ENCODE peak calls at places on chromosomes 2 and 18, in four cellular contexts. One of them, this sample, is unnamed.

GRCh38 chr18:74896390-74896991 is 298.8 kb downstream of the ZNF407 start:
- DNase-seq in stimulated activated CD4-positive, alpha-beta T cell treated with anti-CD3 and anti-CD28 coated beads, Interleukin-12 subunit alpha, Interleukin-12 subunit beta, amount 100 ng/mL, for 48 hours: no peak
- DNase-seq in HFFc6: no peak
- DNase-seq in adrenal gland: peak; percentile 15
- DNase-seq in this sample: peak; percentile 4

GRCh38 chr2:20222769-20223344 is 2.1 kb downstream of the SDC1 start:
- DNase-seq in stimulated activated CD4-positive, alpha-beta T cell treated with anti-CD3 and anti-CD28 coated beads, Interleukin-12 subunit alpha, Interleukin-12 subunit beta, amount 100 ng/mL, for 48 hours: no peak
- DNase-seq in HFFc6: no peak
- DNase-seq in adrenal gland: no peak
- DNase-seq in this sample: no peak

GRCh38 chr2:237122214-237122666 is 36.6 kb downstream of the COPS8 start:
- DNase-seq in stimulated activated CD4-positive, alpha-beta T cell treated with anti-CD3 and anti-CD28 coated beads, Interleukin-12 subunit alpha, Interleukin-12 subunit beta, amount 100 ng/mL, for 48 hours: peak; percentile 64
- DNase-seq in HFFc6: peak; percentile 77
- DNase-seq in adrenal gland: peak; percentile 67
- DNase-seq in this sample: peak; percentile 53

GRCh38 chr2:64423303-64423702 is 30.7 kb upstream of the LGALSL start:
- DNase-seq in adrenal gland: no peak
- DNase-seq in HFFc6: no peak
- DNase-seq in stimulated activated CD4-positive, alpha-beta T cell treated with anti-CD3 and anti-CD28 coated beads, Interleukin-12 subunit alpha, Interleukin-12 subunit beta, amount 100 ng/mL, for 48 hours: no peak
- DNase-seq in this sample: no peak

GRCh38 chr2:74414475-74414874 is 6.9 kb downstream of the C2orf81 start:
- DNase-seq in stimulated activated CD4-positive, alpha-beta T cell treated with anti-CD3 and anti-CD28 coated beads, Interleukin-12 subunit alpha, Interleukin-12 subunit beta, amount 100 ng/mL, for 48 hours: no peak
- DNase-seq in HFFc6: no peak
- DNase-seq in adrenal gland: no peak
- DNase-seq in this sample: no peak

GRCh38 chr2:20452551-20452950 is 5.7 kb downstream of the RHOB start:
- DNase-seq in adrenal gland: peak; percentile 53
- DNase-seq in stimulated activated CD4-positive, alpha-beta T cell treated with anti-CD3 and anti-CD28 coated beads, Interleukin-12 subunit alpha, Interleukin-12 subunit beta, amount 100 ng/mL, for 48 hours: no peak
- DNase-seq in HFFc6: no peak
- DNase-seq in this sample: no peak

GRCh38 chr18:45251236-45251635 is 364.0 kb upstream of the SLC14A2 start:
- DNase-seq in HFFc6: no peak
- DNase-seq in adrenal gland: no peak
- DNase-seq in stimulated activated CD4-positive, alpha-beta T cell treated with anti-CD3 and anti-CD28 coated beads, Interleukin-12 subunit alpha, Interleukin-12 subunit beta, amount 100 ng/mL, for 48 hours: no peak
- DNase-seq in this sample: no peak

GRCh38 chr2:42249284-42249683 is 80.1 kb downstream of the EML4 start:
- DNase-seq in adrenal gland: no peak
- DNase-seq in HFFc6: no peak
- DNase-seq in stimulated activated CD4-positive, alpha-beta T cell treated with anti-CD3 and anti-CD28 coated beads, Interleukin-12 subunit alpha, Interleukin-12 subunit beta, amount 100 ng/mL, for 48 hours: no peak
- DNase-seq in this sample: no peak

GRCh38 chr18:69490813-69491212 is 90.1 kb downstream of the DOK6 start:
- DNase-seq in HFFc6: peak; percentile 21
- DNase-seq in adrenal gland: no peak
- DNase-seq in stimulated activated CD4-positive, alpha-beta T cell treated with anti-CD3 and anti-CD28 coated beads, Interleukin-12 subunit alpha, Interleukin-12 subunit beta, amount 100 ng/mL, for 48 hours: no peak
- DNase-seq in this sample: no peak

GRCh38 chr2:224171226-224171625 is 132.1 kb upstream of the SERPINE2 start:
- DNase-seq in adrenal gland: no peak
- DNase-seq in stimulated activated CD4-positive, alpha-beta T cell treated with anti-CD3 and anti-CD28 coated beads, Interleukin-12 subunit alpha, Interleukin-12 subunit beta, amount 100 ng/mL, for 48 hours: no peak
- DNase-seq in HFFc6: no peak
- DNase-seq in this sample: no peak